ENCODE peak calls at places on chromosomes 12 and 14, in seven cellular contexts. G, O, I, R, T, V and E are unnamed samples.

GRCh38 chr12:13422291-13422690 is 225.8 kb downstream of the EMP1 start:
- DNase-seq in G (no peak), O (no peak), I (no peak), R (no peak), T (no peak), V (no peak), E (no peak)

GRCh38 chr12:82351390-82351789 is 6.8 kb downstream of the CCDC59 start:
- DNase-seq in G (no peak), O (no peak), I (no peak), R (no peak), T (no peak), V (no peak), E (no peak)

GRCh38 chr14:105146976-105147700 is 21.4 kb downstream of the JAG2 start:
- DNase-seq in G (no peak), O (no peak), I (no peak), R (no peak), T (no peak), V (no peak), E (no peak)

GRCh38 chr12:95956557-95957145 is 13.5 kb downstream of the AMDHD1 start:
- DNase-seq in G (no peak), O (no peak), I (no peak), R (no peak), T (no peak), V (no peak), E (no peak)

GRCh38 chr14:100864960-100865681 is 38.4 kb downstream of the RTL1 start:
- DNase-seq in G (no peak), O (peak), I (no peak), R (no peak), T (no peak), V (no peak), E (no peak)

GRCh38 chr12:113133036-113133435 is 2.5 kb downstream of the RASAL1 start:
- DNase-seq in G (no peak), O (no peak), I (no peak), R (no peak), T (no peak), V (no peak), E (no peak)

GRCh38 chr14:104425171-104425681 is 154.3 kb upstream of the C14orf180 start:
- DNase-seq in G (no peak), O (no peak), I (no peak), R (no peak), T (no peak), V (no peak), E (no peak)

GRCh38 chr14:99512571-99513182 is 31.5 kb downstream of the CCNK start:
- DNase-seq in G (no peak), O (no peak), I (no peak), R (no peak), T (no peak), V (peak), E (peak)

GRCh38 chr12:32455607-32456063 is 56.3 kb downstream of the FGD4 start:
- DNase-seq in G (no peak), O (peak), I (peak), R (peak), T (peak), V (no peak), E (no peak)

GRCh38 chr14:74882103-74882920 is 596 bp downstream of the DLST start:
- DNase-seq in G (peak), O (peak), I (peak), R (no peak), T (no peak), V (no peak), E (peak)

GRCh38 chr12:116881325-116881866 is at the start of gene HRK:
- DNase-seq in G (no peak), O (no peak), I (no peak), R (no peak), T (no peak), V (no peak), E (peak)

GRCh38 chr14:23430733-23431105 is 4.7 kb downstream of the MYH7 start:
- DNase-seq in G (peak), O (peak), I (peak), R (no peak), T (no peak), V (no peak), E (no peak)

GRCh38 chr12:57000393-57000792 is 6.0 kb downstream of the ZBTB39 start:
- DNase-seq in G (no peak), O (no peak), I (no peak), R (no peak), T (no peak), V (no peak), E (no peak)

GRCh38 chr14:45051180-45051579 is 32.7 kb upstream of the PRPF39 start:
- DNase-seq in G (no peak), O (no peak), I (no peak), R (no peak), T (no peak), V (no peak), E (no peak)